ENCODE peak calls at places on chromosome 15, in eight cellular contexts. B, N, Y, D, W, E, Z and F are unnamed samples.

GRCh38 chr15:58962136-58962535 is 25.3 kb upstream of the RNF111 start:
- DNase-seq in W (no peak), N (no peak), D (no peak), Y (no peak), B (no peak), E (no peak), Z (no peak), F (no peak)

GRCh38 chr15:79680721-79681120 is 216.1 kb downstream of the MTHFS start:
- DNase-seq in Y (no peak), W (no peak), Z (peak; percentile 72), D (no peak), B (no peak), E (no peak), N (peak; percentile 89), F (peak; percentile 71)

GRCh38 chr15:49215768-49216739 is 46.0 kb downstream of the GALK2 start:
- DNase-seq in D (no peak), B (no peak), Z (no peak), W (peak; percentile 60), Y (peak; percentile 70), E (no peak), N (no peak), F (peak; percentile 59)

GRCh38 chr15:37695719-37696118 is 238.7 kb upstream of the TMCO5A start:
- DNase-seq in W (no peak), B (no peak), Y (no peak), Z (peak; percentile 2), E (no peak), D (no peak), N (peak; percentile 47), F (peak; percentile 63)

GRCh38 chr15:96887730-96888129 is 557.2 kb downstream of the NR2F2 start:
- DNase-seq in N (no peak), W (no peak), B (no peak), Y (no peak), E (no peak), Z (no peak), D (no peak), F (no peak)

GRCh38 chr15:80093854-80094418 is 34.5 kb downstream of the ZFAND6 start:
- DNase-seq in Y (peak; percentile 68), Z (no peak), E (no peak), D (no peak), W (no peak), B (no peak), N (no peak), F (peak; percentile 20)

GRCh38 chr15:51077565-51078153 is 17.0 kb downstream of the TNFAIP8L3 start:
- DNase-seq in E (no peak), N (peak; percentile 73), D (peak; percentile 76), B (peak; percentile 64), W (peak; percentile 78), Y (peak; percentile 74), Z (no peak), F (peak; percentile 58)

GRCh38 chr15:62807539-62808130 is 234.9 kb upstream of the TPM1 start:
- DNase-seq in N (no peak), E (no peak), W (no peak), Y (no peak), D (no peak), B (no peak), Z (no peak), F (no peak)

GRCh38 chr15:74785716-74786032 is 3.8 kb downstream of the CSK start:
- DNase-seq in N (no peak), B (no peak), D (no peak), Y (no peak), E (no peak), W (peak; percentile 57), Z (no peak), F (no peak)

GRCh38 chr15:64117759-64118487 is 22.1 kb downstream of the SNX1 start:
- DNase-seq in E (no peak), N (no peak), W (no peak), B (no peak), D (no peak), Y (no peak), Z (no peak), F (no peak)

GRCh38 chr15:38683382-38684242 is 119.0 kb upstream of the RASGRP1 start:
- DNase-seq in D (peak; percentile 82), B (peak; percentile 68), W (peak; percentile 85), Y (peak; percentile 68), N (peak; percentile 71), Z (no peak), E (peak; percentile 24), F (peak; percentile 74)

GRCh38 chr15:65901336-65901735 is 32.0 kb downstream of the RAB11A start:
- DNase-seq in D (no peak), Z (no peak), W (no peak), E (no peak), N (no peak), B (no peak), Y (no peak), F (no peak)

GRCh38 chr15:51830279-51830806 is 890 bp downstream of the TMOD3 start:
- DNase-seq in W (peak; percentile 48), Y (no peak), E (peak; percentile 44), Z (no peak), B (no peak), N (peak; percentile 67), D (no peak), F (no peak)

GRCh38 chr15:34106423-34106822 is 4.5 kb downstream of the PGBD4 start:
- DNase-seq in D (no peak), N (no peak), B (no peak), W (no peak), Z (no peak), E (no peak), Y (no peak), F (no peak)

GRCh38 chr15:29138260-29138659 is 131.4 kb downstream of the NSMCE3 start:
- DNase-seq in B (no peak), D (no peak), E (no peak), Y (no peak), Z (no peak), W (no peak), N (no peak), F (no peak)

GRCh38 chr15:63604281-63604680 is 7.1 kb downstream of the FBXL22 start:
- DNase-seq in D (no peak), N (no peak), Y (no peak), B (no peak), E (no peak), W (no peak), Z (no peak), F (no peak)

GRCh38 chr15:67037694-67038093 is 27.7 kb upstream of the SMAD3 start:
- DNase-seq in E (no peak), N (no peak), B (no peak), Y (no peak), D (no peak), W (no peak), Z (no peak), F (no peak)

GRCh38 chr15:89760303-89761008 is 9.4 kb upstream of the MESP1 start:
- DNase-seq in N (peak; percentile 73), Y (peak; percentile 82), D (peak; percentile 89), E (peak; percentile 24), Z (no peak), W (peak; percentile 64), B (peak; percentile 51), F (peak; percentile 87)